ENCODE peak calls at places on chromosomes 12 and 14, in ten cellular contexts. B is effector memory CD4-positive, alpha-beta T cell; I is SK-N-SH; Q is A549; N is small intestine; W is mucosa of descending colon; V is HCT116; J is cardiac muscle cell; T is OCI-LY7; M is HAP-1. O is an unnamed sample.

GRCh38 chr12:46609281-46609623 is 216.5 kb downstream of the SLC38A4 start:
- DNase-seq in B (no peak), I (no peak), Q (no peak), N (peak; percentile 43), W (no peak), V (no peak), J (no peak), T (no peak), M (no peak), O (no peak)

GRCh38 chr14:41380017-41380416 is 226.7 kb upstream of the LRFN5 start:
- DNase-seq in B (no peak), I (no peak), Q (no peak), N (no peak), W (no peak), V (no peak), J (no peak), T (no peak), M (no peak), O (no peak)

GRCh38 chr12:65825573-65826512 is 1.6 kb downstream of the HMGA2 start:
- DNase-seq in B (no peak), I (peak; percentile 41), Q (peak; percentile 34), N (peak; percentile 41), W (peak; percentile 38), V (no peak), J (peak; percentile 80), T (no peak), M (peak; percentile 22), O (peak; percentile 90)

GRCh38 chr14:64680013-64680674 is 24.1 kb upstream of the PLEKHG3 start:
- DNase-seq in B (no peak), I (no peak), Q (no peak), N (no peak), W (no peak), V (no peak), J (no peak), T (no peak), M (no peak), O (no peak)

GRCh38 chr14:60229614-60230013 is 19.4 kb upstream of the PPM1A start:
- DNase-seq in B (no peak), I (no peak), Q (no peak), N (no peak), W (no peak), V (no peak), J (no peak), T (no peak), M (no peak), O (no peak)

GRCh38 chr12:20946732-20947131 is 136.2 kb downstream of the SLCO1B3 start:
- DNase-seq in B (no peak), I (peak; percentile 5), Q (no peak), N (no peak), W (peak; percentile 62), V (peak; percentile 6), J (peak; percentile 34), T (peak; percentile 42), M (peak; percentile 20), O (peak; percentile 69)

GRCh38 chr12:117513353-117513752 is 151.9 kb upstream of the NOS1 start:
- DNase-seq in B (no peak), I (no peak), Q (no peak), N (no peak), W (no peak), V (no peak), J (no peak), T (no peak), M (no peak), O (no peak)

GRCh38 chr12:43325786-43326185 is 226.2 kb downstream of the ADAMTS20 start:
- DNase-seq in B (no peak), I (no peak), Q (no peak), N (no peak), W (no peak), V (no peak), J (no peak), T (no peak), M (no peak), O (no peak)

GRCh38 chr14:50972734-50973133 is 28.5 kb upstream of the PYGL start:
- DNase-seq in B (no peak), I (no peak), Q (no peak), N (no peak), W (no peak), V (no peak), J (no peak), T (no peak), M (no peak), O (no peak)

DNA sequence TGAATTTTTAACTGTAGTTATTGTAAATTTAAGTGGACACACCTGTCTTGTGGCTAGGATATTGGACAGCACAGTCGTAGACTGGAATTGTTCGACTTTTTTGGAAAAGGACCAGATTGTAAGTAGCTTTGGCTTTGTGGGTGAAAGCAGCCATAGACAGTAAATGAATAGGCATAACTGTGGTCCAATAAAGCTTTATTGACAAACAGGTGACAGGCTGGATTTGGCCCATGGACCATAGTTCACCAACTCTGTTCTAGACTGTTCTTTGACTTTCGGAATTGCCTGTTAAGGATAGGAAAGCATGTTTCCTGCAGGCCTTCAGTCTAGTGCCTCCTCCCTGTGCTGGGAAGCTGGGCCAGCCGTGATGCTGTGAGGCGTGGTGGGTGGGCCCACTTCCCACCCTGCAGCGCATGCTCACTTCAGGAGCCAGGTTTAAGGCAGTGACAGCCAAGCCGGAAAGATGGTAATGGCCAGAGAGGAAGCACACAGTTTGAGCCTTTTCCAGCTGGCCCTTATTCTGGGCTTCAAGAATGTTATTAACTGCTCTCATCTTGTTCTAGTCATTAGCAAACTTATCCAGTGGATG is 51.8 kb downstream of the PPP2R5C start:
- DNase-seq in B (no peak), I (no peak), Q (no peak), N (no peak), W (peak; percentile 36), V (no peak), J (no peak), T (peak; percentile 23), M (no peak), O (no peak)
- H3K4me1 ChIP-seq in B (peaks cover 51% of the 10 kb centered on the region), I (peaks cover 14% of the 10 kb centered on the region), Q (peaks cover 45% of the 10 kb centered on the region), N (peaks cover 4% of the 10 kb centered on the region), W (peaks cover 42% of the 10 kb centered on the region), V (peaks cover 21% of the 10 kb centered on the region), J (peaks cover 15% of the 10 kb centered on the region), T (peaks cover 70% of the 10 kb centered on the region), M (peaks cover 13% of the 10 kb centered on the region), O (peaks cover 24% of the 10 kb centered on the region)

GRCh38 chr12:29593001-29593400 is 95.5 kb upstream of the OVCH1 start:
- DNase-seq in B (no peak), I (no peak), Q (no peak), N (no peak), W (no peak), V (no peak), J (no peak), T (no peak), M (no peak), O (no peak)
- H3K4me1 ChIP-seq in B (no peaks in the 10 kb centered on the region), I (no peaks in the 10 kb centered on the region), Q (no peaks in the 10 kb centered on the region), N (no peaks in the 10 kb centered on the region), W (no peaks in the 10 kb centered on the region), V (no peaks in the 10 kb centered on the region), J (peaks cover 12% of the 10 kb centered on the region), T (no peaks in the 10 kb centered on the region), M (peaks cover 16% of the 10 kb centered on the region), O (peaks cover 7% of the 10 kb centered on the region)

GRCh38 chr14:103887557-103888115 is 40.3 kb upstream of the PPP1R13B start:
- DNase-seq in B (no peak), I (no peak), Q (no peak), N (no peak), W (no peak), V (no peak), J (no peak), T (no peak), M (no peak), O (no peak)

GRCh38 chr14:103886304-103887169 is 39.2 kb upstream of the PPP1R13B start:
- DNase-seq in B (no peak), I (no peak), Q (no peak), N (no peak), W (no peak), V (no peak), J (no peak), T (no peak), M (no peak), O (peak; percentile 72)

GRCh38 chr14:103884854-103885253 is 37.5 kb upstream of the PPP1R13B start:
- DNase-seq in B (no peak), I (no peak), Q (no peak), N (no peak), W (no peak), V (no peak), J (no peak), T (no peak), M (no peak), O (no peak)

GRCh38 chr14:103887170-103887501 is 39.8 kb upstream of the PPP1R13B start:
- DNase-seq in B (no peak), I (no peak), Q (no peak), N (no peak), W (no peak), V (no peak), J (no peak), T (no peak), M (no peak), O (no peak)

DNA sequence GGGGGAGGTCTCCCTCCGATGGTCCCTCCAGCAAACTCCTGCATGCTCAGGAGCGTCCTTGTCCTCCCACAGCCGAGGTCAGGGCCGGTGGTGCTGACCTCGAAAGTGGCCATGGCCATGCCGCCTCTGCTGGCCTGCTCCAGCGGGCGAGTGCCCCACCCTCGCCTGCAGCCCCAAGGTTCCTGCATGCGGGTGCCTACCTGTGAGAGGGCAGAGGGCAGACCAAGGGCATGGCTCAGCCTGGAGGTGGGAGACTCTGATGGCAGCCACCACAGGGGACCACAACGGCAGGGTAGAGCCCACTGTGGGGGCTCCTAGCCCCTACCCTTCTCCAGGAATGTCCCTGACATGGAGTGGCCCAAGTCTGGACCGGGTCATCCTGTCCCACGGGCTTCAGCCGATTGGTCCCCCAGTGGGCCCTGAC is 38.1 kb upstream of the PPP1R13B start:
- DNase-seq in B (no peak), I (no peak), Q (no peak), N (no peak), W (no peak), V (no peak), J (no peak), T (no peak), M (no peak), O (no peak)
- H3K4me1 ChIP-seq in B (peaks cover 2% of the 10 kb centered on the region), I (no peaks in the 10 kb centered on the region), Q (peaks cover 11% of the 10 kb centered on the region), N (peaks cover 22% of the 10 kb centered on the region), W (peaks cover 56% of the 10 kb centered on the region), V (peaks cover 55% of the 10 kb centered on the region), J (peaks cover 19% of the 10 kb centered on the region), T (no peaks in the 10 kb centered on the region), M (no peaks in the 10 kb centered on the region), O (peaks cover 6% of the 10 kb centered on the region)

GRCh38 chr12:44750468-44750867 is 125.6 kb downstream of the NELL2 start:
- DNase-seq in B (no peak), I (no peak), Q (no peak), N (no peak), W (no peak), V (no peak), J (no peak), T (no peak), M (no peak), O (no peak)

GRCh38 chr12:44749566-44749965 is 126.5 kb downstream of the NELL2 start:
- DNase-seq in B (no peak), I (no peak), Q (no peak), N (no peak), W (no peak), V (no peak), J (no peak), T (no peak), M (no peak), O (no peak)

DNA sequence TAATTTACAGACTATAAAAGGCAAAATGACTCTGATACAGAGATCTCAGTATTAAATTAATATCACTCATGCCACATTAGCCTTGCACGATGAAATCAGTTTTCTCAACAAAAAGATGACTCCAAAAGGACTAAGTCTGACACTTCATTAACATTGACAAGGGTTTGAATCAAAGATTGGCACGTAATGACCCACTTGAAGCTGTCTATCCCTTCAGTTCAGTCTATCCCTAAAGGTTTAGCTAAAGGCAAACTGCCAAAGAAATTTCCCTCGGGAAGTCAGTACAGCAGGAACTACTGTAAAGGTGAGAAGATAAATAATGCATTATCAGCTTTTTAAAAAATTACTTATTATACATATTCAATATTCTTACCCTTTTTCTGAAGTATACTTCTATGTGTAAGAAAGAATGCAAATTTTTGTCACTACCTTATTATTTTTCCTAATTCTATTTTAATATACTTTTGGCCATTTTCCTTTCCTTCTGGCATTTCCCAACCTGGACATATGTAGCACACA is 127.1 kb downstream of the NELL2 start:
- DNase-seq in B (no peak), I (no peak), Q (no peak), N (no peak), W (no peak), V (no peak), J (no peak), T (no peak), M (no peak), O (no peak)
- H3K4me1 ChIP-seq in B (no peaks in the 10 kb centered on the region), I (no peaks in the 10 kb centered on the region), Q (no peaks in the 10 kb centered on the region), N (no peaks in the 10 kb centered on the region), W (no peaks in the 10 kb centered on the region), V (no peaks in the 10 kb centered on the region), J (no peaks in the 10 kb centered on the region), T (no peaks in the 10 kb centered on the region), M (peaks cover 3% of the 10 kb centered on the region), O (no peaks in the 10 kb centered on the region)